ENCODE peak calls at places on chromosomes 7 and 10, in seven cellular contexts. One of them, this sample, is unnamed.

GRCh38 chr10:121442086-121442485 is 156.2 kb downstream of the FGFR2 start:
- DNase-seq in AG08395: no peak
- DNase-seq in neural progenitor cell: no peak
- DNase-seq in T follicular helper cell: no peak
- DNase-seq in glutamatergic neuron: no peak
- DNase-seq in H9: no peak
- DNase-seq in ELF-1: no peak
- DNase-seq in this sample: no peak

GRCh38 chr7:7157177-7157886 is 25.0 kb upstream of the C1GALT1 start:
- DNase-seq in AG08395: peak
- DNase-seq in neural progenitor cell: no peak
- DNase-seq in T follicular helper cell: peak
- DNase-seq in glutamatergic neuron: no peak
- DNase-seq in H9: no peak
- DNase-seq in ELF-1: no peak
- DNase-seq in this sample: no peak

GRCh38 chr7:92810242-92810611 is 26.1 kb downstream of the CDK6 start:
- DNase-seq in AG08395: no peak
- DNase-seq in neural progenitor cell: no peak
- DNase-seq in T follicular helper cell: no peak
- DNase-seq in glutamatergic neuron: no peak
- DNase-seq in H9: no peak
- DNase-seq in ELF-1: no peak
- DNase-seq in this sample: no peak

GRCh38 chr7:105426606-105427146 is 38.0 kb upstream of the SRPK2 start:
- DNase-seq in AG08395: no peak
- DNase-seq in neural progenitor cell: no peak
- DNase-seq in T follicular helper cell: no peak
- DNase-seq in glutamatergic neuron: no peak
- DNase-seq in H9: no peak
- DNase-seq in ELF-1: no peak
- DNase-seq in this sample: no peak

GRCh38 chr10:91162495-91163268 is 57.8 kb upstream of the PCGF5 start:
- DNase-seq in AG08395: peak
- DNase-seq in neural progenitor cell: peak
- DNase-seq in T follicular helper cell: peak
- DNase-seq in glutamatergic neuron: peak
- DNase-seq in H9: peak
- DNase-seq in ELF-1: no peak
- DNase-seq in this sample: peak

GRCh38 chr10:31397852-31398251 is 78.8 kb downstream of the ZEB1 start:
- DNase-seq in AG08395: no peak
- DNase-seq in neural progenitor cell: no peak
- DNase-seq in T follicular helper cell: no peak
- DNase-seq in glutamatergic neuron: no peak
- DNase-seq in H9: no peak
- DNase-seq in ELF-1: no peak
- DNase-seq in this sample: no peak

GRCh38 chr10:2844925-2845324 is 222.4 kb upstream of the PFKP start:
- DNase-seq in AG08395: no peak
- DNase-seq in neural progenitor cell: no peak
- DNase-seq in T follicular helper cell: no peak
- DNase-seq in glutamatergic neuron: no peak
- DNase-seq in H9: no peak
- DNase-seq in ELF-1: no peak
- DNase-seq in this sample: no peak

GRCh38 chr10:124586142-124586541 is 124.5 kb downstream of the LHPP start:
- DNase-seq in AG08395: no peak
- DNase-seq in neural progenitor cell: no peak
- DNase-seq in T follicular helper cell: no peak
- DNase-seq in glutamatergic neuron: peak
- DNase-seq in H9: no peak
- DNase-seq in ELF-1: no peak
- DNase-seq in this sample: no peak

GRCh38 chr7:98867271-98867701 is 2.5 kb downstream of the TMEM130 start:
- DNase-seq in AG08395: peak
- DNase-seq in neural progenitor cell: peak
- DNase-seq in T follicular helper cell: no peak
- DNase-seq in glutamatergic neuron: peak
- DNase-seq in H9: no peak
- DNase-seq in ELF-1: peak
- DNase-seq in this sample: no peak

GRCh38 chr10:78408671-78409472 is 375.2 kb downstream of the RPS24 start:
- DNase-seq in AG08395: no peak
- DNase-seq in neural progenitor cell: peak
- DNase-seq in T follicular helper cell: no peak
- DNase-seq in glutamatergic neuron: no peak
- DNase-seq in H9: peak
- DNase-seq in ELF-1: no peak
- DNase-seq in this sample: peak

GRCh38 chr7:46486264-46487206 is 565.5 kb upstream of the IGFBP3 start:
- DNase-seq in AG08395: peak
- DNase-seq in neural progenitor cell: no peak
- DNase-seq in T follicular helper cell: no peak
- DNase-seq in glutamatergic neuron: no peak
- DNase-seq in H9: no peak
- DNase-seq in ELF-1: no peak
- DNase-seq in this sample: no peak

GRCh38 chr10:121498071-121498470 is 100.2 kb downstream of the FGFR2 start:
- DNase-seq in AG08395: no peak
- DNase-seq in neural progenitor cell: no peak
- DNase-seq in T follicular helper cell: no peak
- DNase-seq in glutamatergic neuron: no peak
- DNase-seq in H9: no peak
- DNase-seq in ELF-1: no peak
- DNase-seq in this sample: no peak

GRCh38 chr10:3397846-3398245 is 225.3 kb upstream of the PITRM1 start:
- DNase-seq in AG08395: no peak
- DNase-seq in neural progenitor cell: no peak
- DNase-seq in T follicular helper cell: no peak
- DNase-seq in glutamatergic neuron: no peak
- DNase-seq in H9: no peak
- DNase-seq in ELF-1: no peak
- DNase-seq in this sample: no peak

GRCh38 chr7:47518827-47519226 is 63.1 kb downstream of the TNS3 start:
- DNase-seq in AG08395: peak
- DNase-seq in neural progenitor cell: no peak
- DNase-seq in T follicular helper cell: no peak
- DNase-seq in glutamatergic neuron: no peak
- DNase-seq in H9: no peak
- DNase-seq in ELF-1: no peak
- DNase-seq in this sample: no peak

This sample was measured in heart left ventricle.